ENCODE peak calls at places on chromosomes 13 and 19, in nine cellular contexts. C is right cardiac atrium; A is neuronal stem cell; X is pancreas; E is RWPE2; M is uterus; Z is CD4-positive, alpha-beta memory T cell; B is Peyer's patch; P is endothelial cell of umbilical vein. F is an unnamed sample.

GRCh38 chr19:897442-898039 is 4.3 kb downstream of the RNU6-9 start:
- DNase-seq in B (no peak), Z (no peak), C (no peak), A (no peak), E (peak), M (no peak), P (no peak), X (no peak), F (no peak)

GRCh38 chr19:29525901-29526729 is at the start of gene VSTM2B:
- DNase-seq in A (peak), Z (no peak), M (no peak), P (no peak), B (no peak), X (no peak), C (no peak), E (no peak), F (no peak)

GRCh38 chr19:37098570-37098969 is 20.3 kb downstream of the ZNF420 start:
- DNase-seq in B (no peak), X (no peak), C (no peak), Z (no peak), A (no peak), E (no peak), M (no peak), P (no peak), F (no peak)

GRCh38 chr19:45477713-45478453 is 10.1 kb downstream of the FOSB start:
- DNase-seq in X (peak), B (no peak), Z (no peak), M (no peak), E (no peak), C (no peak), A (no peak), P (no peak), F (peak)

GRCh38 chr19:44698492-44699201 is at the start of gene CEACAM16:
- DNase-seq in M (no peak), X (peak), B (no peak), E (no peak), Z (no peak), C (no peak), P (no peak), A (no peak), F (no peak)

GRCh38 chr13:61286148-61286745 is 129.4 kb downstream of the PCDH20 start:
- DNase-seq in Z (no peak), B (no peak), A (peak), E (no peak), X (no peak), P (no peak), C (no peak), M (no peak), F (no peak)

GRCh38 chr13:50357586-50358118 is 342.4 kb downstream of the KCNRG start:
- DNase-seq in A (no peak), Z (no peak), E (no peak), M (peak), P (peak), B (no peak), X (peak), C (no peak), F (peak)

GRCh38 chr19:55437410-55437809 is 5.7 kb downstream of the SHISA7 start:
- DNase-seq in C (peak), P (peak), Z (no peak), M (no peak), E (peak), X (peak), A (peak), B (no peak), F (no peak)

GRCh38 chr19:40279761-40280607 is 5.2 kb downstream of the AKT2 start:
- DNase-seq in B (no peak), A (no peak), M (no peak), X (no peak), E (no peak), C (no peak), Z (no peak), P (no peak), F (no peak)

GRCh38 chr13:35954207-35954560 is 177.0 kb downstream of the DCLK1 start:
- DNase-seq in B (no peak), M (no peak), X (no peak), P (no peak), A (no peak), E (no peak), Z (no peak), C (no peak), F (no peak)

GRCh38 chr19:47377208-47377701 is 28.1 kb downstream of the DHX34 start:
- DNase-seq in A (no peak), E (no peak), P (no peak), X (peak), B (no peak), M (no peak), Z (no peak), C (peak), F (no peak)

GRCh38 chr13:21800847-21801616 is 130.2 kb downstream of the FGF9 start:
- DNase-seq in M (no peak), A (no peak), C (no peak), X (no peak), Z (no peak), E (no peak), P (no peak), B (no peak), F (peak)

GRCh38 chr19:18419699-18420460 is 682 bp downstream of the SSBP4 start:
- DNase-seq in Z (peak), M (peak), E (peak), A (no peak), B (peak), C (peak), P (no peak), X (peak), F (no peak)

GRCh38 chr13:94390881-94391280 is 88.6 kb downstream of the DCT start:
- DNase-seq in X (no peak), P (no peak), Z (no peak), B (no peak), M (no peak), A (no peak), E (no peak), C (no peak), F (no peak)

DNA sequence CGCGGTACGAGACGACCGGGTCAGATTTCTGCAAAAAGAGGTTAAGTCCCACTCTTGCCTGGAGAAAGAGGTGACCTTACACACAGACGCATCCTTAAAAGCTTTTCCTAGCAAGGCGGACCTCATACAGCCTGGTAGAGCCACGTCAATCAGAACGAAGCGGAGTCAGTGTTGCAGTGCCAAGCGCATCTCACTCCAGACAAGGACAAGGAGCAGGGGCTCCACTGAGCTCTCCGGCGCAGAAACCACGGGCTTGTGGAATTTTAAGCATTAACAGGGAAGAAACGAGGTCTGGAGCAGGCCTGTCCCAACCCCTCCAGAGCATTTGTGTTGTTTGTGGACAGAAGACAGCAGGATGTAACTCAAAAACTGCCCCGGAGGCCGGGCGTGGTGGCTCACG is 7.1 kb downstream of the EEF2 start:
- DNase-seq in C (peak), E (no peak), B (no peak), X (no peak), P (no peak), Z (no peak), A (no peak), M (no peak), F (no peak)
- H3K27ac ChIP-seq in C (no peak), E (no peak), B (no peak), X (no peak), P (no peak), Z (no peak), A (no peak), M (no peak), F (peak)

GRCh38 chr19:41945135-41945766 is 13.9 kb downstream of the RABAC1 start:
- DNase-seq in X (no peak), C (peak), M (no peak), E (no peak), A (no peak), Z (peak), P (no peak), B (peak), F (no peak)
- H3K27ac ChIP-seq in X (no peak), C (no peak), M (no peak), E (no peak), A (no peak), Z (peak), P (no peak), B (peak), F (no peak)

GRCh38 chr19:7395360-7395781 is 46.6 kb downstream of the ARHGEF18 start:
- DNase-seq in A (no peak), X (no peak), P (peak), M (no peak), B (no peak), Z (no peak), C (no peak), E (no peak), F (no peak)
- H3K27ac ChIP-seq in A (no peak), X (peak), P (peak), M (peak), B (peak), Z (peak), C (no peak), E (peak), F (peak)

GRCh38 chr13:33052446-33052845 is 36.2 kb downstream of the KL start:
- DNase-seq in C (no peak), X (no peak), P (no peak), A (no peak), E (no peak), Z (no peak), B (no peak), M (no peak), F (no peak)
- H3K27ac ChIP-seq in C (no peak), X (no peak), P (no peak), A (no peak), E (no peak), Z (no peak), B (no peak), M (peak), F (no peak)

DNA sequence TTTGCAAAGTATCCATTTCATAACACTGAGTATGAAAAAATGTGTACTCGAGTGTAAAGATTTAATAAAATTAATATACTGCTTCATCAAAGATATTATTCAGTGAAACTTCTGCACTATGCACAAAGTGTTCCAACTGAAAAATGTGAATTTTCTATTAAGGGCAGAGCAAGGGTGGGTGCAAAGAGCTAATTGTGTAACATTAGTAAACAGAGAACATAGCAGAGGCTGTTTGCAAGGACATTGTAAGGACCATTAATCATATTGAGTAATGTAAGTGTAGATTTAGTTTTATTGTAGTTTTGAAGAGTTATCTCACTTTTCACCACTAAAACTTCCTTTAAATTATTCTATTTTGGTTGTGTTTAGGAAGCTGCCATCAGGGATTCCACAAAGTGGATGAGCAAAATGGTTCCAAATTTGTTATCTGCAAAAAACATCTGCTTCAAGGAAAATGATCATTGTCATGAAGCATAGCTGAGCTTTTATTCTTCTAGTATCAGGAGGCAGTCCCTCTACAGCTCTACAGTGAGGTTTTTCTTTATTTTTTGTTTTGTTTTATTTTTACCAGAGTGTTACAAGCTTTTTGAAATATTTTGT is 1375.4 kb downstream of the SLITRK1 start:
- DNase-seq in E (no peak), Z (no peak), P (no peak), M (no peak), X (no peak), A (no peak), C (no peak), B (no peak), F (no peak)
- H3K27ac ChIP-seq in E (no peak), Z (no peak), P (no peak), M (no peak), X (no peak), A (no peak), C (no peak), B (no peak), F (no peak)

GRCh38 chr13:46150134-46150693 is 31.8 kb downstream of the LCP1 start:
- DNase-seq in A (no peak), M (no peak), Z (no peak), P (no peak), B (no peak), C (no peak), E (no peak), X (no peak), F (no peak)

GRCh38 chr13:46158983-46159382 is 23.0 kb downstream of the LCP1 start:
- DNase-seq in X (no peak), M (no peak), A (no peak), E (no peak), P (no peak), B (no peak), Z (no peak), C (no peak), F (no peak)

GRCh38 chr13:46152627-46153328 is 29.2 kb downstream of the LCP1 start:
- DNase-seq in Z (no peak), X (no peak), E (no peak), P (no peak), A (no peak), M (no peak), C (no peak), B (no peak), F (no peak)

GRCh38 chr13:46158222-46158621 is 23.8 kb downstream of the LCP1 start:
- DNase-seq in E (no peak), A (no peak), Z (no peak), M (no peak), X (no peak), P (no peak), B (no peak), C (no peak), F (no peak)

GRCh38 chr13:46154136-46154854 is 27.7 kb downstream of the LCP1 start:
- DNase-seq in X (no peak), E (no peak), C (no peak), A (no peak), M (no peak), Z (no peak), B (no peak), P (no peak), F (no peak)
- H3K27ac ChIP-seq in X (peak), E (no peak), C (no peak), A (no peak), M (no peak), Z (no peak), B (no peak), P (no peak), F (no peak)

DNA sequence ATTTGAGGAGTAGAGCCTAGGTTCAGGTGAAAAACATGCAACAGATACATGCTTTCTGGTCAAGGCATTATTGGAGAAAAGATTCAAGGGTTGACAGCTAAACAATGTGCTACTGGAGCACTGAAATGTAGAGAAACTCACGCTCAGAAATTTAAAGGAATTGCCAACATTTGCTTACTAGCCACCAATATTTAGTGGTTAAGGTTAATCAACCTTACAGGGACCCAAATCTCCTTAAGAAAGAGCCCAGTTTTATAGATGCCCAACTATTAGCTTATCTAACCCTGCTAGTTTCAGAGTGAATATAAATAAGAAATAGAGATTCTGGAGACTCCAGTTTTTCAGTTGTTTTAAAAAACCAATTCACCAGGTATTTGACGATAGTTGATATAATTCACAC is 203.6 kb downstream of the DACH1 start:
- DNase-seq in C (no peak), M (no peak), X (no peak), B (no peak), A (no peak), P (no peak), E (no peak), Z (no peak), F (no peak)
- H3K27ac ChIP-seq in C (no peak), M (no peak), X (no peak), B (no peak), A (no peak), P (no peak), E (no peak), Z (no peak), F (no peak)

GRCh38 chr13:44219808-44220544 is 153.6 kb upstream of the SERP2 start:
- DNase-seq in B (no peak), M (no peak), P (peak), X (no peak), Z (no peak), C (no peak), E (no peak), A (no peak), F (peak)
- H3K27ac ChIP-seq in B (peak), M (peak), P (no peak), X (no peak), Z (no peak), C (peak), E (no peak), A (no peak), F (no peak)

DNA sequence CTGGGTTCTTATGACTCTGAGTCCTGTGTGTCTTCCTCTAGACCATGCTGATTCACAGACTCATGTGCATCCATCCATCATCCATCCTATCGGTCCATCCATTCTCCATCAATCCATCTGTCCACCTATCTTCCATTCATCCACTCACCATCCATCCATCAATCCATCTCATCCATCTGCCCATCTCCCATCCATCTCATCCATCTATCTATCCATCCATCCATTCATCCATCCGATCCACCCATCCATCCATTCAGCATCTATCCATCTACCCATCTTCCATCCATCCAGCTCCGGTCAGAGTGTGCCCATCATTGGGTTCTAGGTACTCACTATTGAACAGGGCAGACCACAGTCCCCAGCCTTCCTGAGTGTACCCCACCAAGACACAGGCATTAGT is 75.6 kb downstream of the SLC7A1 start:
- DNase-seq in B (no peak), Z (no peak), E (no peak), C (no peak), P (no peak), M (no peak), X (no peak), A (no peak), F (no peak)
- H3K27ac ChIP-seq in B (no peak), Z (no peak), E (no peak), C (no peak), P (peak), M (peak), X (no peak), A (no peak), F (no peak)

DNA sequence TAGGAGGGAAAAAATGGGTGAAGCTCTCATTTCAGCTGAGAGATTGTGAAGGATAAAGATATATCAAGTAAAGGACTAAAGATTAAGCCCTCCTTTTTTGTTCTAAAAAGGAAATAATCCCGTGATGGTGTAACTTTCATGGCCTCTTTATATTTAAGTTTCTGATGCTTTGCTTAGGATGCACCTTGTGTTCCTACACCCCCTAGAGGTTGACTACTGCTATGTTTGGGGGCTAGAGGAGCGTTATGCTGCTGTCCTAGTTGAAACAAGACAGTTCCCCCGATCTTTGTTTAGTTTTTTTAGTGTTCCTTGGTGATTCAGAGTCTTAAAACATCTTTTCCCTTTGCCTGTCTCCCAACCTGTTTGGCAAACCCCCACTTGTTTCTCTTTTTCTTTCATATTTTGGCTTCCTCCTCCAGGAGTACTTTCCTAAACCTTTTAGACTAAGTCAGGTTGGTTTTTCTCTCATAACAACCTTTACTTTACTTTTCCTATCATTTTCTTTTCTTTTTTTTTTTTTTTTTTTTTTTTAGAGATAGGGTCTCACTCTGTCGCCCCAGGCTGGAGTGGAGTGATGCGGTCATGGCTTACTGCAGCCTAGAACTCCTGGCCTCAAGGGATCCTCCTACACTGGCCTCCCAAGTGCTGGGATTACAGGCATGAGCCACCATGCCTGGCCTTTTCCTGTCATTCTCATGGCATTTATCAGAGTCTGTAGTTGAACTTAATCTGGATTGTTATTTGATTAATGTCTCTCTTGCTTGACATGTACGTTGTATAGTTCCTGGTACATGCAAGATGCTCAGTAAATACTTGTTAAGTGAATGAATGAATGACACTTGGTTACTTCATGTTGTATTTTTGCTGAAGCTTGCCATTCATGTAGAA is 2.8 kb downstream of the UBA2 start:
- DNase-seq in A (peak), C (no peak), Z (peak), B (no peak), E (no peak), X (no peak), P (peak), M (no peak), F (no peak)
- H3K27ac ChIP-seq in A (no peak), C (no peak), Z (no peak), B (no peak), E (no peak), X (no peak), P (no peak), M (peak), F (no peak)